ENCODE peak calls at places on chromosome 1, in five cellular contexts. Q, B, F, E and S are unnamed samples.

GRCh38 chr1:113146242-113147072 is 73.5 kb downstream of the LRIG2 start:
- DNase-seq in Q (no peak), B (no peak), F (no peak), E (no peak), S (no peak)

GRCh38 chr1:64790965-64791487 is 46.2 kb downstream of the RAVER2 start:
- DNase-seq in Q (no peak), B (no peak), F (no peak), E (no peak), S (no peak)

GRCh38 chr1:7847599-7847998 is 5.3 kb downstream of the UTS2 start:
- DNase-seq in Q (peak), B (no peak), F (no peak), E (no peak), S (peak)

GRCh38 chr1:221965252-221965651 is 223.4 kb upstream of the DUSP10 start:
- DNase-seq in Q (no peak), B (no peak), F (no peak), E (no peak), S (no peak)

GRCh38 chr1:92365378-92366044 is 66.7 kb downstream of the RPAP2 start:
- DNase-seq in Q (no peak), B (no peak), F (no peak), E (no peak), S (no peak)

GRCh38 chr1:5970623-5971273 is 21.5 kb downstream of the NPHP4 start:
- DNase-seq in Q (no peak), B (no peak), F (no peak), E (no peak), S (no peak)

GRCh38 chr1:82697965-82698364 is 897.2 kb downstream of the ADGRL2 start:
- DNase-seq in Q (no peak), B (no peak), F (no peak), E (no peak), S (no peak)

GRCh38 chr1:35447278-35447677 is 109.9 kb downstream of the KIAA0319L start:
- DNase-seq in Q (no peak), B (no peak), F (no peak), E (no peak), S (no peak)

GRCh38 chr1:21217812-21218596 is 41.3 kb upstream of the EIF4G3 start:
- DNase-seq in Q (no peak), B (peak), F (no peak), E (peak), S (no peak)

GRCh38 chr1:7856345-7856744 is 3.5 kb upstream of the UTS2 start:
- DNase-seq in Q (no peak), B (no peak), F (no peak), E (no peak), S (no peak)

GRCh38 chr1:153921803-153922075 is 1.0 kb downstream of the GATAD2B start:
- DNase-seq in Q (no peak), B (no peak), F (no peak), E (no peak), S (no peak)

GRCh38 chr1:56644941-56645662 is at the start of gene PRKAA2:
- DNase-seq in Q (no peak), B (peak), F (no peak), E (peak), S (no peak)

GRCh38 chr1:54407957-54408700 is 1.9 kb upstream of the SSBP3 start:
- DNase-seq in Q (peak), B (no peak), F (no peak), E (no peak), S (peak)

GRCh38 chr1:164635784-164636729 is 77.1 kb downstream of the PBX1 start:
- DNase-seq in Q (no peak), B (peak), F (no peak), E (no peak), S (no peak)

GRCh38 chr1:59013276-59013927 is 229.6 kb upstream of the JUN start:
- DNase-seq in Q (peak), B (peak), F (no peak), E (no peak), S (no peak)

GRCh38 chr1:26677306-26678115 is 18.3 kb upstream of the ARID1A start:
- DNase-seq in Q (peak), B (peak), F (peak), E (peak), S (no peak)